ENCODE peak calls at places on chromosomes 7 and 10, in six cellular contexts. N is IMR-90, R is neural crest cell, B is cardiac fibroblast, U is AG09319, P is B cell. E is an unnamed sample.

GRCh38 chr10:33258951-33259350 is 75.5 kb downstream of the NRP1 start:
- DNase-seq in N (peak; percentile 73), R (peak; percentile 28), B (peak; percentile 74), U (no peak), P (no peak), E (no peak)

GRCh38 chr10:36341466-36341865 is 699.4 kb upstream of the FZD8 start:
- DNase-seq in N (peak; percentile 49), R (no peak), B (peak; percentile 49), U (no peak), P (no peak), E (no peak)

GRCh38 chr7:155214328-155214986 is 83.2 kb upstream of the INSIG1 start:
- DNase-seq in N (no peak), R (no peak), B (no peak), U (no peak), P (no peak), E (no peak)

GRCh38 chr7:1752771-1753562 is 82.9 kb downstream of the ELFN1 start:
- DNase-seq in N (no peak), R (no peak), B (no peak), U (no peak), P (no peak), E (no peak)

GRCh38 chr7:73521636-73522080 is 435 bp downstream of the BAZ1B start:
- DNase-seq in N (peak; percentile 20), R (no peak), B (no peak), U (no peak), P (no peak), E (peak; percentile 85)

GRCh38 chr10:13100349-13101294 is 659 bp downstream of the OPTN start:
- DNase-seq in N (peak; percentile 31), R (peak; percentile 8), B (peak; percentile 49), U (no peak), P (no peak), E (peak; percentile 49)

GRCh38 chr10:117431160-117431559 is 55.9 kb upstream of the PDZD8 start:
- DNase-seq in N (no peak), R (no peak), B (peak; percentile 36), U (no peak), P (no peak), E (no peak)

GRCh38 chr7:16586081-16586874 is 59.3 kb downstream of the ANKMY2 start:
- DNase-seq in N (no peak), R (no peak), B (peak; percentile 65), U (no peak), P (no peak), E (no peak)

GRCh38 chr7:92517626-92518025 is 10.7 kb downstream of the PEX1 start:
- DNase-seq in N (peak; percentile 64), R (no peak), B (peak; percentile 6), U (no peak), P (no peak), E (no peak)

GRCh38 chr7:20408467-20408826 is 77.7 kb downstream of the ITGB8 start:
- DNase-seq in N (peak; percentile 19), R (no peak), B (peak; percentile 39), U (no peak), P (no peak), E (no peak)

GRCh38 chr7:150665882-150666281 is 19.6 kb upstream of the GIMAP2 start:
- DNase-seq in N (no peak), R (no peak), B (no peak), U (no peak), P (no peak), E (no peak)

GRCh38 chr10:20608503-20608902 is 288.6 kb downstream of the NEBL start:
- DNase-seq in N (no peak), R (no peak), B (no peak), U (no peak), P (no peak), E (no peak)

GRCh38 chr7:43439631-43440401 is 143.1 kb upstream of the STK17A start:
- DNase-seq in N (peak; percentile 47), R (peak; percentile 44), B (peak; percentile 65), U (no peak), P (no peak), E (peak; percentile 83)

GRCh38 chr10:125460326-125460725 is 222.6 kb downstream of the TEX36 start:
- DNase-seq in N (no peak), R (no peak), B (no peak), U (no peak), P (no peak), E (no peak)

GRCh38 chr10:119207713-119208552 is 562 bp downstream of the GRK5 start:
- DNase-seq in N (peak; percentile 62), R (peak; percentile 53), B (peak; percentile 62), U (no peak), P (peak; percentile 58), E (no peak)

GRCh38 chr10:49128854-49129253 is 5.0 kb downstream of the FAM170B start:
- DNase-seq in N (no peak), R (no peak), B (no peak), U (no peak), P (no peak), E (no peak)

GRCh38 chr7:23076774-23077173 is 28.8 kb upstream of the KLHL7 start:
- DNase-seq in N (no peak), R (no peak), B (no peak), U (no peak), P (no peak), E (no peak)

GRCh38 chr10:15254808-15255655 is 86.5 kb upstream of the NMT2 start:
- DNase-seq in N (no peak), R (no peak), B (no peak), U (no peak), P (no peak), E (peak; percentile 62)

GRCh38 chr10:77511498-77512218 is 126.0 kb downstream of the KCNMA1 start:
- DNase-seq in N (no peak), R (no peak), B (no peak), U (no peak), P (no peak), E (no peak)

GRCh38 chr7:151549083-151549482 is 29.4 kb upstream of the RHEB start:
- DNase-seq in N (no peak), R (no peak), B (no peak), U (no peak), P (no peak), E (no peak)

GRCh38 chr7:6614941-6615737 is at the start of gene ZNF853:
- DNase-seq in N (no peak), R (peak; percentile 35), B (no peak), U (no peak), P (no peak), E (no peak)

GRCh38 chr10:133166828-133167692 is 7.0 kb downstream of the KNDC1 start:
- DNase-seq in N (no peak), R (no peak), B (no peak), U (no peak), P (no peak), E (no peak)

GRCh38 chr7:47582748-47583740 is 1.1 kb upstream of the TNS3 start:
- DNase-seq in N (no peak), R (no peak), B (no peak), U (no peak), P (no peak), E (no peak)

GRCh38 chr7:150450491-150450992 is at the start of gene GIMAP8:
- DNase-seq in N (no peak), R (no peak), B (no peak), U (no peak), P (no peak), E (peak; percentile 67)

GRCh38 chr7:50449881-50450690 is at the start of gene FIGNL1:
- DNase-seq in N (peak; percentile 68), R (peak; percentile 45), B (peak; percentile 68), U (peak; percentile 40), P (peak; percentile 80), E (peak; percentile 90)

GRCh38 chr10:5648494-5649457 is 17.6 kb downstream of the ASB13 start:
- DNase-seq in N (no peak), R (no peak), B (no peak), U (no peak), P (no peak), E (peak; percentile 45)

GRCh38 chr10:18418579-18419210 is 232.7 kb downstream of the NSUN6 start:
- DNase-seq in N (peak; percentile 82), R (no peak), B (peak; percentile 22), U (no peak), P (no peak), E (no peak)

GRCh38 chr7:105304040-105304895 is 84.5 kb downstream of the SRPK2 start:
- DNase-seq in N (peak; percentile 77), R (no peak), B (peak; percentile 74), U (peak; percentile 25), P (no peak), E (no peak)

GRCh38 chr10:119419931-119420330 is 122.6 kb downstream of the RGS10 start:
- DNase-seq in N (no peak), R (no peak), B (no peak), U (no peak), P (no peak), E (no peak)

DNA sequence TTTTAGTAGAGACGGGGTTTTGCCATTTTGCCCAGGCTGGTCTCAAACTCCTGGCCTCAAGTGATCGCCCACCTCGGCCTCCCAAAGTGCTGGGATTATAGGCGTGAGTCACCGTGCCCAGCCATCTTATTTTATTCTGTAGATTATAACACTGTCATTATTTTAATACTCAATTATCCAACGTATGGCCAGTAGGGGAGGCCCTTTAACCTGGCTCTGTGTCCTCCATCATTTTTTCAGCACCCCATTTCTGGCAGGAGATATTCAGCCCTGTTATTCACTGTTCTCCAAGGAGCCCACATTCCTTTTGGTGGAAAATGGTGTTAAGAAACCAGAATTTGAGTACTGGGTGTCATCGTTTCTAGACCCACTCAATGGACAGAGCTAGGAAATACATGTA is 31.5 kb downstream of the PDSS1 start:
- DNase-seq in N (no peak), R (no peak), B (no peak), U (no peak), P (no peak), E (no peak)
- TF ChIP-seq CTCF in N (peak; percentile 14), R (no peak), B (peak; percentile 6), U (no peak), P (peak; percentile 12), E (peak; percentile 19)

GRCh38 chr10:111762114-111762513 is 421.5 kb downstream of the GPAM start:
- DNase-seq in N (no peak), R (no peak), B (no peak), U (no peak), P (no peak), E (no peak)
- TF ChIP-seq CTCF in N (no peak), R (peak; percentile 16), B (no peak), U (peak; percentile 15), P (no peak), E (no peak)

GRCh38 chr10:52746169-52746568 is 26.4 kb downstream of the MBL2 start:
- DNase-seq in N (no peak), R (no peak), B (peak; percentile 19), U (no peak), P (no peak), E (no peak)
- TF ChIP-seq CTCF in N (no peak), R (no peak), B (peak; percentile 28), U (peak; percentile 11), P (no peak), E (no peak)

DNA sequence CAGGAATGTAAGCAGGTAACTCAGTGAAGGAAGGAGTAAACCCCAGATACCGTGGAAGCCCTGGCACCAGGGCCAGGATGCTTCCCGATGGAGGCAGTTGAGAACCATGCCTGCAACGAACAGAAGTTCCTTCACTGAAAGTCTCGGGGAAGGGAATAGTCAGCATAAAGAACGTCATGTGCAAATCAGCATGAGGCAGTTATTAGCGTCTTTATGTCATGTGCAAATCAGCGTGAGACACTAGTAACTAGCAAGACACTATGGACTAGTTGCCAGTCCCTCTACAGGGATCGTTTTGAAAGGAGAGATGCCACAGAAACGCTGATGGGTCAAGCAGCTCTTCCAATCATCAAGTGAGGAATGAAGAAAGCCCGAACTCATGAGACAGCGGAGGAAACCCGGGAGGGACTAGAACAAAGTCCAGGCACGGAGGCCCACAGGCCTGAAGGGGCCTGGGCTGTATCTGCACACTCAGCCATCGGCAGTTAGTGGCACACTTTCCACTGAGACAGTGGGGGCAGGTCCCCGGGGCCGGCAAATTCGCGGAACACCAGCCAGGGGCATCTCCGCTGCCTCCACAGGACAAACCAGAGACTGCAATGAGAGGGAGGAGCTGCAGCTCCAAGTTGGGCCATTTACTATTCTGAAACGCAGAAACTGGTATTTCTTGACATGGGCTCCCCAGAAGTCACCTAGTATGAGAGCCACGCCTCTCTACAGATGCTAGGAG is 109.6 kb downstream of the SFMBT2 start:
- DNase-seq in N (no peak), R (no peak), B (no peak), U (no peak), P (no peak), E (no peak)
- TF ChIP-seq CTCF in N (no peak), R (peak; percentile 50), B (no peak), U (no peak), P (no peak), E (no peak)

E was measured in GM13976.